ENCODE peak calls at places on chromosomes 6 and 20, in seven cellular contexts. A is breast epithelium, F is AG04450, K is endodermal cell, U is heart right ventricle, I is suprapubic skin, O is psoas muscle. D is an unnamed sample.

GRCh38 chr20:528923-529594 is 14.5 kb downstream of the CSNK2A1 start:
- DNase-seq in O (no peak), F (peak; percentile 51), A (no peak), K (no peak), I (no peak), U (no peak), D (no peak)

GRCh38 chr6:50030777-50031562 is 9.2 kb upstream of the DEFB110 start:
- DNase-seq in U (no peak), K (peak; percentile 88), O (no peak), A (no peak), I (no peak), F (no peak), D (no peak)

GRCh38 chr20:59802471-59803221 is 130.8 kb downstream of the SYCP2 start:
- DNase-seq in I (peak; percentile 29), O (no peak), F (no peak), K (no peak), U (no peak), A (no peak), D (no peak)

GRCh38 chr6:39945626-39946025 is 11.4 kb upstream of the MOCS1 start:
- DNase-seq in I (no peak), K (no peak), U (no peak), F (no peak), A (no peak), O (no peak), D (no peak)

GRCh38 chr6:149711711-149712110 is 6.2 kb downstream of the LATS1 start:
- DNase-seq in F (no peak), I (no peak), K (no peak), O (no peak), A (no peak), U (no peak), D (no peak)

GRCh38 chr6:75118925-75119515 is 86.8 kb downstream of the COL12A1 start:
- DNase-seq in U (no peak), K (no peak), I (no peak), O (no peak), A (no peak), F (no peak), D (no peak)

GRCh38 chr20:35700625-35701148 is 1.5 kb downstream of the ROMO1 start:
- DNase-seq in F (no peak), K (peak; percentile 57), I (peak; percentile 46), A (no peak), O (no peak), U (no peak), D (no peak)

GRCh38 chr6:100622907-100623692 is 158.4 kb upstream of the SIM1 start:
- DNase-seq in F (peak; percentile 15), K (no peak), A (no peak), I (no peak), U (no peak), O (no peak), D (no peak)

GRCh38 chr6:139313784-139314545 is 22.2 kb upstream of the TXLNB start:
- DNase-seq in U (no peak), I (no peak), A (no peak), F (no peak), O (no peak), K (peak; percentile 72), D (no peak)

GRCh38 chr20:4068708-4069107 is 53.4 kb upstream of the RNF24 start:
- DNase-seq in A (no peak), F (no peak), U (no peak), O (no peak), I (no peak), K (peak; percentile 35), D (no peak)

GRCh38 chr6:108873971-108874370 is 25.7 kb downstream of the ARMC2 start:
- DNase-seq in O (no peak), A (no peak), K (no peak), F (no peak), I (no peak), U (no peak), D (no peak)

GRCh38 chr20:17161661-17162410 is 65.0 kb upstream of the PCSK2 start:
- DNase-seq in O (no peak), F (no peak), I (no peak), U (no peak), K (no peak), A (no peak), D (no peak)

GRCh38 chr6:149217466-149217888 is 100.0 kb upstream of the TAB2 start:
- DNase-seq in I (no peak), K (no peak), A (no peak), F (no peak), O (no peak), U (no peak), D (no peak)

GRCh38 chr6:166998256-166999144 is 697 bp upstream of the CEP43 start:
- DNase-seq in I (peak; percentile 69), U (peak; percentile 33), F (no peak), O (peak; percentile 55), K (peak; percentile 78), A (no peak), D (peak; percentile 85)

GRCh38 chr6:137570307-137570832 is 76.2 kb upstream of the OLIG3 start:
- DNase-seq in I (no peak), O (no peak), K (no peak), A (no peak), F (no peak), U (no peak), D (no peak)

GRCh38 chr20:46811328-46812084 is 83.1 kb upstream of the EYA2 start:
- DNase-seq in U (no peak), K (peak; percentile 46), I (peak; percentile 22), A (no peak), O (no peak), F (no peak), D (no peak)

GRCh38 chr20:46853926-46854325 is 40.7 kb upstream of the EYA2 start:
- DNase-seq in O (no peak), A (no peak), K (no peak), I (no peak), F (no peak), U (no peak), D (no peak)

GRCh38 chr6:53492860-53493634 is 51.9 kb downstream of the GCLC start:
- DNase-seq in U (no peak), I (no peak), A (no peak), O (no peak), K (peak; percentile 65), F (peak; percentile 36), D (no peak)

GRCh38 chr6:107656381-107656780 is 166.5 kb downstream of the SOBP start:
- DNase-seq in U (no peak), I (no peak), K (no peak), F (no peak), O (no peak), A (no peak), D (no peak)

GRCh38 chr6:107653861-107654394 is 164.0 kb downstream of the SOBP start:
- DNase-seq in U (no peak), O (no peak), F (no peak), K (no peak), A (no peak), I (no peak), D (no peak)

GRCh38 chr6:107654736-107655135 is 164.8 kb downstream of the SOBP start:
- DNase-seq in F (no peak), O (no peak), A (no peak), U (no peak), K (no peak), I (no peak), D (no peak)

GRCh38 chr6:107656883-107657282 is 167.0 kb downstream of the SOBP start:
- DNase-seq in K (no peak), F (no peak), I (no peak), A (no peak), O (no peak), U (no peak), D (no peak)

GRCh38 chr6:107655245-107655644 is 165.3 kb downstream of the SOBP start:
- DNase-seq in A (no peak), F (no peak), O (no peak), U (no peak), K (peak; percentile 80), I (no peak), D (no peak)
- TF ChIP-seq CTCF in A (no peak), F (peak; percentile 13), O (peak; percentile 12), U (no peak), K (peak; percentile 83), I (no peak), D (no peak)

GRCh38 chr6:157033428-157034140 is 256.4 kb downstream of the ARID1B start:
- DNase-seq in F (no peak), I (no peak), K (no peak), A (no peak), U (no peak), O (no peak), D (no peak)
- H3K4me3 ChIP-seq in F (peak overlapping the region; percentile 62), I (peak overlapping the region; percentile 45), K (no peak overlapping the region), A (peak overlapping the region; percentile 31), U (peak overlapping the region; percentile 21), O (peak overlapping the region; percentile 56), D (peak overlapping the region; percentile 44)

GRCh38 chr20:63025534-63026331 is 19.0 kb upstream of the BHLHE23 start:
- DNase-seq in A (peak; percentile 23), I (peak; percentile 63), U (peak; percentile 9), K (no peak), F (no peak), O (peak; percentile 50), D (no peak)

GRCh38 chr20:63028461-63028921 is 21.7 kb upstream of the BHLHE23 start:
- DNase-seq in K (no peak), A (no peak), F (no peak), U (peak; percentile 2), I (peak; percentile 4), O (peak; percentile 15), D (no peak)

GRCh38 chr20:63026582-63027424 is 20.0 kb upstream of the BHLHE23 start:
- DNase-seq in O (peak; percentile 23), I (peak; percentile 52), K (no peak), F (no peak), A (no peak), U (peak; percentile 1), D (no peak)

GRCh38 chr20:63029358-63030121 is 22.8 kb upstream of the BHLHE23 start:
- DNase-seq in K (peak; percentile 87), I (no peak), F (no peak), A (no peak), O (peak; percentile 52), U (peak; percentile 7), D (no peak)

DNA sequence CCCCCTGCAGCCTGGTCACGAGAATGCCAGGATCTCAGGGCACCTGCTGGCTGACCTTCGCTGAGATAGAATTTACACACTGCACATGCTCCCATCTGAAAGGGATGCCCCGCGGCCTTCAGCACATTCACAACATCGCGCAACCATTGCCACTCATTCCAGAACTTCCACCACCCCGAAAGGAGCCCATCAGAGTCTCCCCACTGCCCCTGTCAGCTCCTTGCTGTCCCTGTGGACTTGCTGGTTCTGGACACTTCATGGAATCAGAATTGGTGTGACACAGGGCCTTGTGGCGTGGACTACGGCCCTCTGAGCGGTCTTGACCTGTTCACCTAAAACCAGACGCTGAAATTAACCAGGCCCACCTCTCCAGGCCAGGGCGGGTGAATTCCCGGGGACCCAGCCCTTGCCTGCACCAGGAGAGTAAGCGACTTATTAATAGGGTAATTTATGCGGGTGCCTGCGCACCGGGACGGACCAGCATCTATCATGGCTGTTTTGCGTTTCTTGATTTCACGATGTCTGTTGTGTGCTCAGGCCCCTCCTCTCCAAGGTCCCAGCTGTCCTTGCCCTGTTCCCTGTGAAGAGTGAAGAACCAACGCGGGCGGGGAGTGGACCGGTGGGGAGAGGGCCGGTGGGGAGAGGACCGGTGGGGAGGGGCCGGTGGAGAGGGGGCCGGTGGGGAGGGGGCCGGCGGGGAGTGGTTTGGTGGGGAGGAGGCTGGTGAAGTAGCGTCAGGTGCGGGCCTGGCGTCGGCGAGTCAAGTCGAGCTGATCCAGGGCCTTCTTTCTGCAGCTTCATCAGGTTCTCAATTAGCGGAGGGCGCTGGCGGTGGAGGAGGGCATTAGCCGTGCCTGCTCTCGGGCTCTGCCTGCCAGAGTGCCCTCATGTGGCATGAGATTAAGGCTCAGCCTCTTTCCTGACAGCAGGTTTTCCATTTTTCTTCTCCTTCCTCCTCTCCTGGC is 20.9 kb upstream of the BHLHE23 start:
- DNase-seq in O (peak; percentile 25), A (no peak), K (no peak), U (peak; percentile 18), I (peak; percentile 32), F (no peak), D (peak; percentile 52)
- TF ChIP-seq CTCF in O (no peak), A (no peak), K (no peak), U (no peak), I (no peak), F (no peak), D (no peak)

GRCh38 chr20:61048292-61048691 is 203.8 kb upstream of the CDH4 start:
- DNase-seq in I (no peak), U (no peak), A (no peak), F (no peak), K (no peak), O (no peak), D (no peak)
- H3K4me3 ChIP-seq in I (no peak overlapping the region), U (no peak overlapping the region), A (no peak overlapping the region), F (no peak overlapping the region), K (no peak overlapping the region), O (no peak overlapping the region), D (no peak overlapping the region)